ENCODE peak calls at places on chromosomes 3 and 15, in eight cellular contexts. A is neural crest cell, J is BJ, R is Calu3, T is heart left ventricle, Z is Caco-2, M is omental fat pad, W is fibroblast of pulmonary artery. H is an unnamed sample.

GRCh38 chr15:67064607-67065530 is 533 bp upstream of the SMAD3 start:
- DNase-seq in T (no peak), A (peak; percentile 60), Z (peak; percentile 76), M (no peak), R (peak; percentile 67), W (no peak), J (no peak), H (no peak)

GRCh38 chr3:101036213-101036618 is 43.0 kb upstream of the ABI3BP start:
- DNase-seq in W (peak; percentile 95), T (no peak), M (no peak), R (peak; percentile 75), A (no peak), J (peak; percentile 93), Z (peak; percentile 84), H (no peak)

GRCh38 chr3:55620361-55621025 is 133.4 kb upstream of the WNT5A start:
- DNase-seq in W (no peak), Z (peak; percentile 67), T (no peak), R (no peak), M (no peak), A (no peak), J (peak; percentile 60), H (no peak)

GRCh38 chr3:44529927-44530326 is 25.1 kb upstream of the ZKSCAN7 start:
- DNase-seq in Z (no peak), R (no peak), A (no peak), J (no peak), W (peak; percentile 27), T (no peak), M (no peak), H (no peak)

GRCh38 chr15:63603516-63603915 is 6.3 kb downstream of the FBXL22 start:
- DNase-seq in J (no peak), R (no peak), T (no peak), W (no peak), A (no peak), Z (no peak), M (no peak), H (no peak)

GRCh38 chr15:68442041-68442440 is 10.1 kb upstream of the ITGA11 start:
- DNase-seq in T (no peak), M (no peak), J (no peak), W (no peak), Z (no peak), R (no peak), A (no peak), H (no peak)

GRCh38 chr15:69413822-69414701 is at the start of gene KIF23:
- DNase-seq in J (peak; percentile 78), W (peak; percentile 94), Z (peak; percentile 94), M (peak; percentile 83), T (peak; percentile 84), R (peak; percentile 97), A (peak; percentile 76), H (peak; percentile 98)

GRCh38 chr3:55645406-55645805 is 158.3 kb upstream of the WNT5A start:
- DNase-seq in R (no peak), M (no peak), A (no peak), W (no peak), J (no peak), T (no peak), Z (no peak), H (no peak)

GRCh38 chr3:25673738-25674298 is 9.1 kb upstream of the TOP2B start:
- DNase-seq in J (no peak), M (no peak), R (no peak), A (no peak), W (no peak), Z (no peak), T (no peak), H (no peak)

DNA sequence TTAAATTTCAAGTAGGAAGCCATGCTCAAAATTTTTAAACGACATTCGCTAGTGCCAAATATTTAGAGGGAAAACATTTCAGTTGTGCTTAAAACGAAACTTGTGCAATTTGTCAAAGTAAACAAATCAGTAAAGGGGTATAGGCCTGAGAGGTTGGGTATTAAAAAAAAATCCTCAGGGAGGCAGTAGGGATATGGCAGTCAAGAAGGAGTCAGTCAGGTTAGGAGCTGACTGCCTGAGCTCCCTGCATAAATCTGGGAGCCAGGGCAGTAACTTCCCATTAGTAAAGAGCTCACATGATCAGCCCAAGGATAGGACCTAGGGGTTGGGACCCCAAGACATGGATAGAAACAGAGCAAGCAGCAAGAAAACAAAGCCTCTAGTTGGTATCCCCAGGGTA is 120.7 kb upstream of the STAC start:
- DNase-seq in W (no peak), M (no peak), J (no peak), Z (no peak), R (no peak), A (no peak), T (no peak), H (no peak)
- TF ChIP-seq CTCF in W (no peak), M (no peak), J (no peak), Z (no peak), R (no peak), A (no peak), T (no peak), H (no peak)

DNA sequence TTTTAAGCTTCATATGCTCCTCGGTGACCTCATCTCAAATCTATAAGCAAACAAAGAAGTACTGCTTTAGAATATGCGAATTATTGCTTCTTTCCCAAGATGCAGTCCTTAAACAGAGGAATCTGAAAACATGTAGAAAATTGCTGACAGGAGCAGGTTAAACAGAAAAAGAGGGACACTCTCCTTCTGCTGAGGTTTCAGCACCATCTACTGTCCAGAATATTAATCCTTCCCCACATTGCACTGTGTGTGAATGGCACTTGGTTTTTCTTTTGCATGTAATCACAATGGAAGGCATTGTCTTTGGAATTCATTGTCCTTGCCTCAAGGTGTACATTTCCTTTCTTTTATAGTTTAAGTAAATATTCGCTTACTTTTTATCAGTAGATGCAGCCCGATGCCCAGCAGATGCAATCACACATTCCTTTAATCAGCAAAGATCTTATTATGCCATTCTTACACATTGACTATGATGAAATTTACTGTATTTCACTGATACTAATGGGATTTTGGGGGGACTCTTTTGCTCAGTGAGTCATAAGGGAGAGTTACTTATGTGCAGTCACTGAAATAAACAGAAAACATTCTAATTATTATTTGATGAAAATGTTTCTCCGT is 94.6 kb downstream of the IL5RA start:
- DNase-seq in R (peak; percentile 46), M (no peak), T (no peak), W (peak; percentile 20), Z (no peak), J (no peak), A (peak; percentile 3), H (no peak)
- TF ChIP-seq CTCF in R (no peak), M (no peak), T (peak; percentile 43), W (no peak), Z (peak; percentile 43), J (no peak), A (peak; percentile 77), H (peak; percentile 95)

GRCh38 chr3:185460283-185460682 is 38.6 kb downstream of the TMEM41A start:
- DNase-seq in M (no peak), Z (no peak), W (no peak), J (no peak), R (no peak), A (no peak), T (no peak), H (no peak)
- TF ChIP-seq CTCF in M (no peak), Z (no peak), W (no peak), J (no peak), R (no peak), A (no peak), T (no peak), H (no peak)

GRCh38 chr15:52730594-52730993 is 51.4 kb upstream of the ATOSA start:
- DNase-seq in T (no peak), J (no peak), A (no peak), W (no peak), R (no peak), M (no peak), Z (no peak), H (no peak)

GRCh38 chr15:52731732-52732470 is 52.7 kb upstream of the ATOSA start:
- DNase-seq in A (no peak), J (no peak), R (no peak), M (no peak), Z (no peak), W (no peak), T (no peak), H (no peak)

GRCh38 chr15:52731004-52731403 is 51.8 kb upstream of the ATOSA start:
- DNase-seq in W (no peak), Z (no peak), A (no peak), R (no peak), T (no peak), M (no peak), J (no peak), H (no peak)

GRCh38 chr15:52728899-52729298 is 49.7 kb upstream of the ATOSA start:
- DNase-seq in J (peak; percentile 84), T (no peak), Z (no peak), M (no peak), R (no peak), W (peak; percentile 47), A (no peak), H (no peak)

GRCh38 chr15:52730163-52730562 is 51.0 kb upstream of the ATOSA start:
- DNase-seq in R (peak; percentile 23), W (peak; percentile 60), A (no peak), T (no peak), Z (no peak), J (peak; percentile 81), M (no peak), H (no peak)
- TF ChIP-seq CTCF in R (no peak), W (no peak), A (no peak), T (no peak), Z (no peak), J (no peak), M (no peak), H (no peak)

GRCh38 chr3:148957586-148957985 is 33.8 kb upstream of the GYG1 start:
- DNase-seq in W (peak; percentile 27), T (no peak), J (no peak), Z (no peak), R (peak; percentile 43), A (no peak), M (no peak), H (no peak)
- TF ChIP-seq CTCF in W (peak; percentile 28), T (peak; percentile 37), J (no peak), Z (no peak), R (peak; percentile 46), A (no peak), M (no peak), H (peak; percentile 63)

GRCh38 chr15:71469393-71469792 is 341.0 kb upstream of the NR2E3 start:
- DNase-seq in R (no peak), M (no peak), Z (no peak), A (no peak), T (no peak), W (no peak), J (peak; percentile 47), H (no peak)
- TF ChIP-seq CTCF in R (no peak), M (no peak), Z (no peak), A (no peak), T (no peak), W (peak; percentile 6), J (peak; percentile 50), H (peak; percentile 14)

GRCh38 chr15:43370975-43371974 is at the start of the genes TUBGCP4 and ZSCAN29:
- DNase-seq in W (peak; percentile 75), M (peak; percentile 23), T (peak; percentile 81), A (peak; percentile 84), J (no peak), Z (peak; percentile 86), R (peak; percentile 79), H (peak; percentile 93)
- TF ChIP-seq CTCF in W (peak; percentile 28), M (no peak), T (no peak), A (peak; percentile 54), J (peak; percentile 44), Z (peak; percentile 50), R (no peak), H (peak; percentile 10)

GRCh38 chr15:99410477-99410876 is 155.3 kb upstream of the MEF2A start:
- DNase-seq in M (no peak), W (no peak), R (no peak), Z (no peak), T (no peak), J (no peak), A (no peak), H (no peak)
- TF ChIP-seq CTCF in M (no peak), W (no peak), R (no peak), Z (no peak), T (no peak), J (no peak), A (no peak), H (no peak)